ENCODE peak calls at places on chromosomes 12 and 14, in ten cellular contexts. F is ovary, D is lower leg skin, R is endothelial cell of umbilical vein, C is heart left ventricle, K is HCT116, X is transverse colon, M is stomach, W is Peyer's patch, I is upper lobe of left lung. E is an unnamed sample.

GRCh38 chr12:104890463-104891096 is 67.5 kb downstream of the SLC41A2 start:
- DNase-seq in X (no peak), D (no peak), R (no peak), W (no peak), F (no peak), I (no peak), C (no peak), K (no peak), M (no peak), E (no peak)

GRCh38 chr12:115500872-115501271 is 776.6 kb downstream of the MED13L start:
- DNase-seq in D (no peak), M (no peak), X (no peak), W (no peak), R (no peak), K (no peak), F (no peak), C (no peak), I (no peak), E (no peak)

GRCh38 chr14:42224053-42224888 is 617.6 kb downstream of the LRFN5 start:
- DNase-seq in W (no peak), I (no peak), F (no peak), X (peak), R (peak), K (peak), M (peak), D (peak), C (peak), E (peak)

GRCh38 chr14:56798447-56799326 is 11.6 kb downstream of the OTX2 start:
- DNase-seq in X (no peak), F (no peak), R (no peak), M (no peak), D (no peak), I (peak), K (no peak), C (no peak), W (no peak), E (no peak)

GRCh38 chr12:80195143-80195726 is 95.9 kb downstream of the OTOGL start:
- DNase-seq in C (peak), W (no peak), D (no peak), X (no peak), R (peak), K (peak), M (no peak), F (no peak), I (no peak), E (no peak)

GRCh38 chr14:21264025-21264801 is 5.0 kb downstream of the HNRNPC start:
- DNase-seq in I (no peak), W (no peak), C (no peak), X (no peak), K (no peak), R (peak), F (no peak), D (no peak), M (no peak), E (no peak)

GRCh38 chr14:71116206-71117122 is 209.2 kb downstream of the PCNX1 start:
- DNase-seq in F (no peak), R (no peak), C (no peak), W (no peak), D (no peak), M (no peak), K (no peak), X (peak), I (no peak), E (no peak)

GRCh38 chr12:75725505-75726120 is 214.2 kb upstream of the KRR1 start:
- DNase-seq in I (no peak), K (peak), M (no peak), D (no peak), X (no peak), C (no peak), W (no peak), R (peak), F (no peak), E (no peak)

GRCh38 chr14:50773632-50774541 is 57.1 kb downstream of the NIN start:
- DNase-seq in R (peak), F (peak), K (no peak), W (no peak), X (peak), D (peak), M (peak), I (no peak), C (no peak), E (peak)

GRCh38 chr14:69569859-69570258 is 4.8 kb downstream of the CCDC177 start:
- DNase-seq in C (no peak), M (no peak), F (no peak), R (no peak), W (no peak), D (no peak), K (no peak), X (no peak), I (no peak), E (no peak)

GRCh38 chr12:100529951-100530350 is 43.5 kb upstream of the GAS2L3 start:
- DNase-seq in K (no peak), R (no peak), C (no peak), M (no peak), F (no peak), I (no peak), W (no peak), D (no peak), X (no peak), E (no peak)

GRCh38 chr14:102768223-102769048 is 8.8 kb upstream of the TRAF3 start:
- DNase-seq in D (no peak), C (no peak), M (no peak), F (no peak), R (no peak), K (no peak), X (no peak), I (no peak), W (peak), E (peak)

GRCh38 chr12:121568971-121569808 is 11.6 kb downstream of the KDM2B start:
- DNase-seq in C (peak), R (no peak), I (no peak), K (no peak), D (no peak), X (peak), W (no peak), M (no peak), F (peak), E (no peak)

GRCh38 chr12:78898416-78898815 is 33.8 kb downstream of the SYT1 start:
- DNase-seq in R (peak), F (peak), I (no peak), K (no peak), C (peak), X (no peak), D (no peak), M (no peak), W (no peak), E (peak)

GRCh38 chr14:55628426-55628825 is 48.4 kb downstream of the KTN1 start:
- DNase-seq in K (no peak), F (no peak), R (no peak), W (no peak), C (no peak), D (no peak), I (no peak), X (no peak), M (no peak), E (no peak)

GRCh38 chr12:130087222-130087621 is 75.0 kb upstream of the FZD10 start:
- DNase-seq in X (no peak), I (no peak), K (no peak), R (no peak), F (no peak), W (no peak), M (no peak), C (no peak), D (no peak), E (no peak)

GRCh38 chr12:2481951-2482350 is 312.8 kb upstream of the FKBP4 start:
- DNase-seq in R (no peak), X (no peak), C (no peak), F (no peak), M (no peak), W (no peak), K (no peak), I (peak), D (no peak), E (no peak)

GRCh38 chr14:25349269-25349668 is 299.3 kb upstream of the STXBP6 start:
- DNase-seq in K (no peak), F (no peak), M (no peak), W (no peak), X (no peak), R (no peak), D (no peak), I (no peak), C (no peak), E (no peak)

GRCh38 chr14:91059576-91060471 is 617 bp downstream of the RPS6KA5 start:
- DNase-seq in I (peak), X (peak), F (peak), K (no peak), C (peak), M (peak), R (peak), D (peak), W (peak), E (peak)

GRCh38 chr12:130186631-130187269 is 24.5 kb downstream of the FZD10 start:
- DNase-seq in C (no peak), R (no peak), X (no peak), M (no peak), D (no peak), F (no peak), W (no peak), I (no peak), K (no peak), E (no peak)

GRCh38 chr12:53042607-53043454 is 7.0 kb upstream of the TNS2 start:
- DNase-seq in M (no peak), X (no peak), I (no peak), K (no peak), R (no peak), W (no peak), F (no peak), D (no peak), C (no peak), E (peak)

GRCh38 chr12:98893126-98893525 is 248.0 kb downstream of the APAF1 start:
- DNase-seq in I (no peak), X (no peak), W (no peak), K (no peak), F (no peak), M (no peak), D (no peak), C (no peak), R (no peak), E (no peak)

GRCh38 chr12:116360579-116361403 is 83.3 kb upstream of the MED13L start:
- DNase-seq in R (no peak), M (no peak), K (no peak), W (no peak), D (no peak), X (no peak), F (no peak), I (no peak), C (no peak), E (no peak)

GRCh38 chr12:47881826-47882427 is 22.9 kb downstream of the VDR start:
- DNase-seq in C (no peak), W (peak), D (peak), I (no peak), X (no peak), K (no peak), M (no peak), F (no peak), R (no peak), E (peak)

GRCh38 chr14:91317381-91318313 is 73.1 kb upstream of the GPR68 start:
- DNase-seq in M (peak), D (peak), F (peak), C (peak), K (no peak), W (peak), I (peak), R (peak), X (peak), E (no peak)

GRCh38 chr12:52681551-52682380 is 1.6 kb upstream of the KRT1 start:
- DNase-seq in M (no peak), X (no peak), F (no peak), R (no peak), K (no peak), I (no peak), C (no peak), D (no peak), W (no peak), E (no peak)

GRCh38 chr14:37903561-37904191 is 304.0 kb upstream of the SSTR1 start:
- DNase-seq in W (no peak), R (peak), M (no peak), C (no peak), F (no peak), D (no peak), X (no peak), K (peak), I (no peak), E (no peak)

GRCh38 chr12:3152892-3153291 is 75.7 kb downstream of the TSPAN9 start:
- DNase-seq in W (peak), M (no peak), C (peak), R (peak), F (no peak), K (no peak), X (no peak), I (peak), D (no peak), E (no peak)

GRCh38 chr12:14843425-14843887 is at the start of gene ART4:
- DNase-seq in R (peak), D (no peak), C (peak), W (no peak), F (no peak), X (no peak), K (no peak), I (peak), M (no peak), E (no peak)

GRCh38 chr14:65229431-65230286 is 127.3 kb upstream of the MAX start:
- DNase-seq in R (peak), K (no peak), F (peak), M (peak), C (peak), D (peak), X (peak), W (peak), I (peak), E (peak)
- TF ChIP-seq POLR2A in R (no peak), K (no peak), F (no peak), M (no peak), C (no peak), D (no peak), X (no peak), W (no peak), I (no peak), E (no peak)

DNA sequence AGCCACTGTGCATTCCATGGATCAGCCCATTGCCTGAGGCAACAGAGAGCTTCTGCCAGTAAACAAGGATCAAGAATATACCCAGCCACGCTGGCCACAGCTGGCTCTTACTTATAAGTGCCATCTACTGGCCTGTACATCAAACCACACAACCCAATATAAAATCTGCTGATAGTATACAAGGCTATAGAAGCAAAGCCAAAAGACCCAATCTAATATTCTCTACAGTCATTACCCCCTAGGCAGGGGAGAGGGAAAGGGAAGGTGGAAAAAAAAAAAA is 4.4 kb upstream of the FAM186B start:
- DNase-seq in D (no peak), C (no peak), M (no peak), W (no peak), X (no peak), I (no peak), F (no peak), K (no peak), R (no peak), E (no peak)
- TF ChIP-seq CTCF in D (no peak), C (no peak), M (no peak), W (no peak), X (no peak), I (no peak), F (no peak), K (peak), R (no peak), E (no peak)

GRCh38 chr12:6964605-6965025 is 5.8 kb downstream of the PHB2 start:
- DNase-seq in K (no peak), M (no peak), X (no peak), I (no peak), R (no peak), F (no peak), W (no peak), D (no peak), C (peak), E (no peak)

GRCh38 chr12:6965714-6966113 is 4.8 kb downstream of the PHB2 start:
- DNase-seq in D (no peak), X (no peak), M (no peak), C (no peak), R (no peak), K (no peak), W (peak), F (peak), I (no peak), E (no peak)

GRCh38 chr12:6966351-6966750 is 4.1 kb downstream of the PHB2 start:
- DNase-seq in C (no peak), I (no peak), X (no peak), R (no peak), D (no peak), K (no peak), M (no peak), F (peak), W (no peak), E (no peak)

GRCh38 chr12:6963741-6964446 is 6.6 kb downstream of the PHB2 start:
- DNase-seq in F (peak), W (peak), C (peak), M (no peak), X (no peak), K (no peak), R (no peak), D (no peak), I (no peak), E (no peak)

DNA sequence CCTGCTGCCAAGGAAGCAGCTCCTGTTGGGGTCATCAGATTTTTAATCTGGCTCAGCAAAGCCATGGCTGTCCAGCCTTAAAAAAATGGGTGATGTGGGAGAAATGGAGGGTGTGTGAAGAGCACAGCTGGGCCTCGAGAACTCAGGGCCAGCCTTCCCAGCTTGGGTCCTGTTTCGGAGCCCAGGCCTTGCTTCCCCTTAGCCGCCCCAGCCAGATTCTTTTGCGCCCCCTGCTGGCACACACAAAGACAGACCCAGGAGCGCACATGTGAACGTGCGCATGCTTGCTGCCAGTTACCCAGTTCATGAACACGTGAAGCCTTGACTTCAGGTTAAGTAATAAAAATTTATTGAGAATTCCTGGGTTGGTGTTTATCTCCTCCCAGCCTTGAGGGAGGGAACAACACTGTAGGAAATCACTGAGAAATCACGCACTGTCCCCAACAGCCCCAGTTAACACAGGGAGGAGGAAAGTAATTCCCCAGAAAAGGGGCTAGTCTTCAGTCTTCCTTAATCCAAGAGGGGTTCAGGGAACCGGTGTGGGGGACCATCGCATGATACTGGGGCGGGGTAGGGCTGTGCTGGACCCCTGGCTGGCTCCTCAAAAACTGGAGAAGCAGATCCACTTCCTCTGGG is 5.3 kb downstream of the PHB2 start:
- DNase-seq in D (peak), K (peak), F (peak), C (peak), R (peak), I (no peak), X (peak), W (peak), M (peak), E (no peak)
- TF ChIP-seq POLR2A in D (no peak), K (peak), F (no peak), C (no peak), R (no peak), I (peak), X (peak), W (peak), M (no peak), E (no peak)

GRCh38 chr14:27528328-27528727 is 930.5 kb upstream of the NOVA1 start:
- DNase-seq in W (no peak), F (no peak), X (no peak), C (no peak), M (no peak), D (no peak), K (no peak), R (peak), I (no peak), E (no peak)
- TF ChIP-seq CTCF in W (no peak), F (no peak), X (peak), C (peak), M (no peak), D (no peak), K (no peak), R (peak), I (no peak), E (no peak)

GRCh38 chr14:100190126-100190525 is 30.7 kb upstream of the DEGS2 start:
- DNase-seq in I (no peak), D (no peak), R (no peak), X (no peak), M (no peak), C (no peak), F (no peak), K (no peak), W (no peak), E (no peak)

GRCh38 chr14:100193417-100194357 is 34.2 kb upstream of the DEGS2 start:
- DNase-seq in F (peak), M (no peak), R (no peak), C (no peak), W (no peak), K (no peak), D (no peak), I (no peak), X (no peak), E (no peak)

GRCh38 chr14:100192250-100192671 is 32.8 kb upstream of the DEGS2 start:
- DNase-seq in C (peak), F (peak), R (no peak), M (no peak), I (peak), X (peak), W (no peak), K (no peak), D (no peak), E (no peak)

GRCh38 chr14:100191584-100192249 is 32.3 kb upstream of the DEGS2 start:
- DNase-seq in M (no peak), D (no peak), C (peak), X (no peak), R (no peak), W (no peak), F (peak), K (no peak), I (no peak), E (no peak)

GRCh38 chr14:100192672-100193416 is 33.4 kb upstream of the DEGS2 start:
- DNase-seq in D (peak), M (peak), R (peak), K (peak), W (peak), X (peak), I (peak), C (peak), F (peak), E (peak)
- TF ChIP-seq POLR2A in D (no peak), M (no peak), R (no peak), K (peak), W (no peak), X (peak), I (peak), C (peak), F (peak), E (peak)